ENCODE peak calls at places on chromosomes 13 and 19, in seven cellular contexts. G, U, L, P, F, Z and K are unnamed samples.

GRCh38 chr19:52527954-52528326 is 472 bp downstream of the ZNF808 start:
- DNase-seq in G (no peak), U (no peak), L (no peak), P (no peak), F (no peak), Z (peak), K (no peak)

GRCh38 chr13:46386996-46387851 is at the start of gene RUBCNL:
- DNase-seq in G (no peak), U (no peak), L (no peak), P (peak), F (no peak), Z (peak), K (peak)

GRCh38 chr19:56110515-56111448 is 10.3 kb downstream of the ZNF787 start:
- DNase-seq in G (no peak), U (no peak), L (no peak), P (no peak), F (no peak), Z (peak), K (no peak)

GRCh38 chr13:48299591-48299990 is 4.0 kb upstream of the RB1 start:
- DNase-seq in G (no peak), U (no peak), L (no peak), P (no peak), F (no peak), Z (no peak), K (no peak)

GRCh38 chr13:73248711-73249580 is 190.1 kb downstream of the KLF5 start:
- DNase-seq in G (peak), U (no peak), L (no peak), P (no peak), F (no peak), Z (no peak), K (no peak)

GRCh38 chr13:34321986-34322385 is 504.0 kb downstream of the RFC3 start:
- DNase-seq in G (no peak), U (no peak), L (no peak), P (no peak), F (no peak), Z (no peak), K (no peak)

GRCh38 chr13:24385902-24386301 is 76.5 kb downstream of the C1QTNF9 start:
- DNase-seq in G (no peak), U (no peak), L (no peak), P (no peak), F (no peak), Z (no peak), K (no peak)

GRCh38 chr19:8397746-8398721 is 7.9 kb downstream of the RAB11B start:
- DNase-seq in G (no peak), U (no peak), L (no peak), P (no peak), F (no peak), Z (no peak), K (no peak)

GRCh38 chr19:47518139-47518538 is 3.3 kb upstream of the NAPA start:
- DNase-seq in G (no peak), U (peak), L (no peak), P (peak), F (peak), Z (no peak), K (peak)

GRCh38 chr19:12733369-12733896 is 1.1 kb downstream of the TRIR start:
- DNase-seq in G (no peak), U (peak), L (no peak), P (no peak), F (no peak), Z (peak), K (peak)

GRCh38 chr13:104301216-104301975 is 1235.2 kb upstream of the SLC10A2 start:
- DNase-seq in G (no peak), U (peak), L (no peak), P (no peak), F (no peak), Z (no peak), K (no peak)

GRCh38 chr19:16944626-16945363 is 56.0 kb downstream of the F2RL3 start:
- DNase-seq in G (no peak), U (no peak), L (no peak), P (no peak), F (no peak), Z (no peak), K (peak)

GRCh38 chr13:60134376-60134775 is 29.4 kb downstream of the DIAPH3 start:
- DNase-seq in G (no peak), U (no peak), L (no peak), P (no peak), F (no peak), Z (peak), K (no peak)

GRCh38 chr19:43354305-43354627 is 780 bp downstream of the CD177 start:
- DNase-seq in G (peak), U (no peak), L (no peak), P (no peak), F (no peak), Z (no peak), K (no peak)

GRCh38 chr13:32330438-32330837 is 15.1 kb downstream of the BRCA2 start:
- DNase-seq in G (no peak), U (peak), L (no peak), P (no peak), F (no peak), Z (peak), K (no peak)

GRCh38 chr13:113329656-113330312 is 32.7 kb downstream of the LAMP1 start:
- DNase-seq in G (no peak), U (no peak), L (no peak), P (no peak), F (no peak), Z (no peak), K (no peak)

GRCh38 chr19:16849168-16849567 is 20.0 kb downstream of the SIN3B start:
- DNase-seq in G (no peak), U (no peak), L (no peak), P (no peak), F (no peak), Z (peak), K (no peak)

GRCh38 chr13:79604752-79605151 is 123.8 kb downstream of the NDFIP2 start:
- DNase-seq in G (no peak), U (no peak), L (no peak), P (no peak), F (no peak), Z (no peak), K (no peak)

GRCh38 chr13:51818771-51819511 is 15.0 kb upstream of the DHRS12 start:
- DNase-seq in G (no peak), U (peak), L (peak), P (no peak), F (no peak), Z (no peak), K (no peak)

GRCh38 chr19:46080561-46080960 is 39.8 kb upstream of the IGFL4 start:
- DNase-seq in G (no peak), U (peak), L (no peak), P (no peak), F (peak), Z (peak), K (no peak)

GRCh38 chr19:13095934-13096890 is 6.4 kb downstream of the LYL1 start:
- DNase-seq in G (no peak), U (no peak), L (no peak), P (peak), F (no peak), Z (no peak), K (no peak)

GRCh38 chr13:113052971-113053370 is 52.6 kb upstream of the F7 start:
- DNase-seq in G (no peak), U (no peak), L (no peak), P (no peak), F (no peak), Z (no peak), K (no peak)

GRCh38 chr19:5143471-5144411 is 174.8 kb downstream of the KDM4B start:
- DNase-seq in G (no peak), U (no peak), L (no peak), P (peak), F (no peak), Z (no peak), K (no peak)

GRCh38 chr19:11560404-11560988 is 1.5 kb upstream of the ELOF1 start:
- DNase-seq in G (no peak), U (peak), L (no peak), P (no peak), F (peak), Z (peak), K (peak)

GRCh38 chr13:47025791-47026419 is 129.1 kb upstream of the HTR2A start:
- DNase-seq in G (no peak), U (peak), L (no peak), P (no peak), F (no peak), Z (no peak), K (no peak)

GRCh38 chr19:38587562-38587961 is 30.2 kb downstream of the MAP4K1 start:
- DNase-seq in G (no peak), U (no peak), L (no peak), P (no peak), F (no peak), Z (no peak), K (no peak)

GRCh38 chr13:97855570-97855970 is 97.9 kb upstream of the IPO5 start:
- DNase-seq in G (no peak), U (peak), L (no peak), P (no peak), F (peak), Z (peak), K (peak)

GRCh38 chr19:36030264-36031148 is 2.2 kb downstream of the CLIP3 start:
- DNase-seq in G (no peak), U (no peak), L (no peak), P (no peak), F (no peak), Z (peak), K (no peak)
- TF ChIP-seq CTCF in G (peak), U (no peak), L (no peak), P (no peak), F (peak), Z (peak), K (no peak)

DNA sequence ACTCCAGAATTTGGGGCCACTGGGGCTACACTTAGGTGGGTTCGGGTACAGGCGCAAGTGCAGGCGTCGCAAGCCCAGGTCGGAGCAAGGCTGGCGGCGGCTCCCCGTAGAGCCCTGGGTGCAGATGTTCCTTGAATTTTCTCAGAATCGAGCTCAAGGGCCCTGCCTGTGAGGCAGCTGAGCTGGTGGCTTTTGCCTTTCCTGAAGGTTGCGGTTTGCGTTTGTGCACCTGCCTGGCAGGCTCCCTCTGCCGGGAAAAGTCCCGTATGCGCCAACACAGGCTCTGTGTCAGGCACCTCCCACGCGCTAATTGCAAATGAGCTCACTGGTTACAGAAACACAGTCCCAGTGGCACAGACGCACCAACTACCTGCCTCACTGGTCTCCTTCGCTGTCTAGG is 5.9 kb downstream of the DOHH start:
- DNase-seq in G (no peak), U (no peak), L (no peak), P (no peak), F (no peak), Z (no peak), K (no peak)
- TF ChIP-seq CTCF in G (no peak), U (no peak), L (no peak), P (no peak), F (no peak), Z (no peak), K (no peak)

GRCh38 chr19:30345686-30346085 is 26.5 kb upstream of the ZNF536 start:
- DNase-seq in G (no peak), U (no peak), L (no peak), P (no peak), F (no peak), Z (no peak), K (no peak)

GRCh38 chr19:30340724-30341595 is 31.2 kb upstream of the ZNF536 start:
- DNase-seq in G (no peak), U (no peak), L (no peak), P (no peak), F (no peak), Z (no peak), K (no peak)

GRCh38 chr19:30342901-30343300 is 29.3 kb upstream of the ZNF536 start:
- DNase-seq in G (no peak), U (no peak), L (no peak), P (no peak), F (no peak), Z (no peak), K (no peak)

GRCh38 chr19:30341646-30342201 is 30.5 kb upstream of the ZNF536 start:
- DNase-seq in G (no peak), U (no peak), L (no peak), P (no peak), F (no peak), Z (no peak), K (no peak)

DNA sequence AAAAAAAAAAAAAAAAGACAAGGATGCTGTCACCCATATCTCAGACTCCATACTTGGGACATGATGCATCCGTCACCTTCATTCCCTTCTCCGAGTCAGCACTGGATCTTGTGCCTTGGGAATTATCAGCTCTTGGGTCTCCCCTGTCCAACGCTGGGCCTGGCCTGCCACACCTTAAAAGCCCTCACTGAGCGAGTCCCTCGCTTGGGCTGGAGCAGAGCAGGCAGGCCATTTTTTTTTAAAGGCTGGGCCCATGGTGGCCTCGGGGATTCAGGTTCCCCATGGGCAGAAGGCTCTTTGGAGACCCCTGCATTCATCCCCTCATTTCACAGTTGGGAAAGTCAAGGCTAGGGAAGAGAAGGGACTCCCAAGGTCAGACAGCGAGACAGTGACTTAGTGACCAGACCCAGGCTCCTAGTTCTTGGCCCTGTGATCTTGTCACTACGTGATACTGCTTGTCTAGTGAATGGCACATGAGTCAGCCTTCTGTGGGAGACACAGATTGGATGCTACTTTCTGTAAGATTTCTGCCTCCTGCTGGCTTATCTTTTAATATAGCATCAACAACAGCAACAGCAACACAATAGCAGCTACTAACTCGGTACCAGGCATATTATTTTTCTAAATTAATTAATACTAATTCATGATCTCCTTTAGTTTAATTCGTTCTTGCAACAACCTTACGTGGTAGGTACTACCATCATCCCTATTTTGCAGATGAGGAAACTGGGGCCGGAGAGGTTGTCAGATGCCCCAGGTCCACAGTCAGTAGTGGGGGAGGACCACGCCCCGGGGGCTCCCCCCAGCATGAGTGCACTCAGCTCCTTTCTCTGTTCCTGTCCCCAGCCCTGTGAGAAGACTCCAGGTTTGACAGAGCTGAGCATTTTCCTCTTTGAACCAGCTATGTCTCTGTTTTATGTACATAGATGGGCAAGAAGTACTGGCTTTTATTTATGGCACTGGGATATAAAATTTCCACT is 27.4 kb upstream of the ZNF536 start:
- DNase-seq in G (no peak), U (no peak), L (no peak), P (no peak), F (no peak), Z (no peak), K (no peak)
- TF ChIP-seq CTCF in G (no peak), U (no peak), L (no peak), P (no peak), F (no peak), Z (no peak), K (no peak)

GRCh38 chr13:94112227-94112626 is 367.3 kb downstream of the DCT start:
- DNase-seq in G (no peak), U (peak), L (no peak), P (no peak), F (peak), Z (peak), K (no peak)

GRCh38 chr13:94114166-94114565 is 365.3 kb downstream of the DCT start:
- DNase-seq in G (no peak), U (no peak), L (no peak), P (no peak), F (no peak), Z (no peak), K (no peak)

GRCh38 chr13:94115054-94115453 is 364.4 kb downstream of the DCT start:
- DNase-seq in G (no peak), U (no peak), L (no peak), P (no peak), F (no peak), Z (no peak), K (no peak)

GRCh38 chr13:94110011-94110410 is 369.5 kb downstream of the DCT start:
- DNase-seq in G (no peak), U (no peak), L (no peak), P (no peak), F (no peak), Z (peak), K (no peak)

GRCh38 chr13:94112731-94113130 is 366.8 kb downstream of the DCT start:
- DNase-seq in G (no peak), U (no peak), L (no peak), P (no peak), F (no peak), Z (peak), K (no peak)
- TF ChIP-seq CTCF in G (no peak), U (no peak), L (no peak), P (no peak), F (peak), Z (peak), K (no peak)

DNA sequence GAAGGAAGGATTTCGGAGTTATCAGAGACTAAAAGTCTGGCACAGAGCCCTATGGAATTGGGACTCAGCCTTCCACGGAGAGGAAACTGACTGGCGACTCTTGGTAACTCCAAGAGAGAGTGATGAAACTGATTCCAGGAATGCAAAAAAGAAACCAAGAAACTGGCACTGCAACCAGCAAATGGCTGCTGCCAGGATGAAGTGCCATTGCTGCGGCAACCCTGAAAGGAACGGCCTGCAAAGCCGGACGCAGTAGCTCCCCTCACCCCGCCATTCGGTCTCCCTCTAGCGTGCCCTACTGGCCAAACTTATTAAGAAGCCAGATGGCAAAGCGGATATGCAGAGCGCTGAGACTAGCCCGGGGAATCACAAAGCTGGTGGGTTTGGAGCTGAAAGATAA is 236.0 kb downstream of the PCDH9 start:
- DNase-seq in G (peak), U (peak), L (peak), P (peak), F (peak), Z (peak), K (peak)
- TF ChIP-seq CTCF in G (peak), U (peak), L (no peak), P (no peak), F (peak), Z (peak), K (peak)

DNA sequence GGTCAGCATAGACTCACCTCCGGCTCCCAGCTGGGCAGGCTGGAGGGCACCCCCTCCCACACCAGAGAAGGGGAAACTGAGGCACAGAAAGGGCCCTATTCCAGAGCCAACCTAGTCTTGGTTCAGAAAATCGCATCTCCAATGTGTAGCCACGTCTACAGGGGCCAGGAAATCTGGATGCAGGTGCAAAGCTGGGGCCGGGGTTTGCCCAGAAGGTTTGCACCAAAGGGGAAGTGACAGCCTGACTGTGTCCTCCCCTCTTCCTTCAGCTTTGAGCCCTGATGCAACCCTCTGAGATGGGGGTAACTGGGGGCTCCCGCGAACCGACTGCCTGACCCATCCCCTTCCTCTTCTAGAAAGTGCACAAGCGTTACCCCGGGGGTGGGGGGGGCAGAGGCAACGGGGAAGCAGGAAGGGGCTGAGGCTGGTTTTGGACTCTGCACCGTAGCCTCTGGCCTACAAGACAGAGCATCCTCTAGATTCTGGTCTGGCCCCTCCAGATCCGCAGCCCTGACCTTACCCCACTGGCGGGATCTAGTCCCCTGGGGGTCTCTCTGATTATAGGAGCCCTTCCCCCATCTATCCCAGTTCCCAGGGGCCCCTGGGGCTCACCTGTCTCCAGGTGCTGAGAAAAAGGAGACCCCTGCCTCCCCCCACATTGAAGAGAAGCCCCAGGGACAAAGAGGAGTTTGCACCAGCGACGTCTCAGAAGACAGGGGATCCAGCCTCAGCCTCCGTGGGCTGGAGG is 1.1 kb upstream of the ONECUT3 start:
- DNase-seq in G (no peak), U (no peak), L (no peak), P (no peak), F (no peak), Z (no peak), K (no peak)
- TF ChIP-seq CTCF in G (no peak), U (no peak), L (no peak), P (no peak), F (no peak), Z (no peak), K (no peak)

GRCh38 chr13:40167327-40167726 is 499.1 kb downstream of the FOXO1 start:
- DNase-seq in G (no peak), U (no peak), L (no peak), P (no peak), F (no peak), Z (no peak), K (no peak)
- TF ChIP-seq CTCF in G (no peak), U (no peak), L (no peak), P (no peak), F (no peak), Z (no peak), K (no peak)

GRCh38 chr19:50464348-50464747 is 12.0 kb upstream of the EMC10 start:
- DNase-seq in G (no peak), U (no peak), L (no peak), P (no peak), F (no peak), Z (no peak), K (no peak)

GRCh38 chr19:50462970-50463369 is 13.3 kb upstream of the EMC10 start:
- DNase-seq in G (no peak), U (no peak), L (no peak), P (no peak), F (no peak), Z (no peak), K (no peak)

GRCh38 chr19:50465986-50466771 is 10.1 kb upstream of the EMC10 start:
- DNase-seq in G (no peak), U (no peak), L (no peak), P (no peak), F (no peak), Z (no peak), K (no peak)

GRCh38 chr19:50467566-50467965 is 8.7 kb upstream of the EMC10 start:
- DNase-seq in G (no peak), U (no peak), L (no peak), P (no peak), F (no peak), Z (no peak), K (no peak)

GRCh38 chr19:50465000-50465399 is 11.3 kb upstream of the EMC10 start:
- DNase-seq in G (no peak), U (no peak), L (no peak), P (no peak), F (no peak), Z (no peak), K (no peak)
- TF ChIP-seq CTCF in G (no peak), U (no peak), L (no peak), P (no peak), F (no peak), Z (no peak), K (no peak)

GRCh38 chr19:14467816-14468215 is 7.3 kb downstream of the PTGER1 start:
- DNase-seq in G (no peak), U (no peak), L (no peak), P (no peak), F (no peak), Z (no peak), K (no peak)
- TF ChIP-seq CTCF in G (no peak), U (no peak), L (no peak), P (no peak), F (no peak), Z (no peak), K (no peak)